ENCODE peak calls at places on chromosomes 11 and 22, in seven cellular contexts. M, A, Y, R, X, H and G are unnamed samples.

GRCh38 chr22:43331064-43331435 is 12.1 kb downstream of the SCUBE1 start:
- DNase-seq in M (no peak), A (no peak), Y (no peak), R (no peak), X (no peak), H (no peak), G (no peak)

GRCh38 chr11:86926975-86927374 is 28.2 kb downstream of the FZD4 start:
- DNase-seq in M (no peak), A (no peak), Y (no peak), R (no peak), X (no peak), H (no peak), G (no peak)

GRCh38 chr11:134425816-134426536 is 13.9 kb upstream of the B3GAT1 start:
- DNase-seq in M (no peak), A (no peak), Y (no peak), R (no peak), X (no peak), H (no peak), G (no peak)

GRCh38 chr22:46390652-46391301 is 55.3 kb downstream of the TRMU start:
- DNase-seq in M (no peak), A (no peak), Y (no peak), R (no peak), X (no peak), H (no peak), G (no peak)

GRCh38 chr11:33490842-33491370 is 209.7 kb downstream of the C11orf91 start:
- DNase-seq in M (no peak), A (no peak), Y (no peak), R (no peak), X (no peak), H (no peak), G (no peak)

GRCh38 chr22:30927806-30928205 is 40.8 kb downstream of the MORC2 start:
- DNase-seq in M (no peak), A (no peak), Y (no peak), R (no peak), X (no peak), H (no peak), G (no peak)

GRCh38 chr11:57203359-57203758 is 21.6 kb downstream of the LRRC55 start:
- DNase-seq in M (no peak), A (no peak), Y (no peak), R (no peak), X (no peak), H (no peak), G (no peak)

GRCh38 chr11:127017482-127017881 is 16.9 kb upstream of the KIRREL3 start:
- DNase-seq in M (no peak), A (no peak), Y (no peak), R (no peak), X (peak), H (no peak), G (no peak)

GRCh38 chr11:6736495-6737121 is 35.2 kb downstream of the OR2AG2 start:
- DNase-seq in M (no peak), A (no peak), Y (no peak), R (no peak), X (no peak), H (no peak), G (no peak)

GRCh38 chr11:105109855-105110750 is 29.5 kb downstream of the CARD18 start:
- DNase-seq in M (no peak), A (no peak), Y (no peak), R (no peak), X (no peak), H (no peak), G (no peak)

GRCh38 chr11:2810401-2811205 is 75.0 kb downstream of the CDKN1C start:
- DNase-seq in M (no peak), A (no peak), Y (no peak), R (no peak), X (no peak), H (no peak), G (no peak)

GRCh38 chr22:22855617-22856308 is 31.9 kb upstream of the IGLL5 start:
- DNase-seq in M (peak), A (no peak), Y (no peak), R (peak), X (no peak), H (no peak), G (peak)